ENCODE peak calls at places on chromosomes 13 and 19, in eight cellular contexts. L is CD8-positive, alpha-beta T cell; M is Peyer's patch; P is brain microvascular endothelial cell; E is lung; Q is A549; N is uterus; V is tibial artery. I is an unnamed sample.
A peak's percentile ranks its signal among the peaks of the same experiment; 100 is the strongest.

GRCh38 chr19:46192990-46193650 is 36.4 kb upstream of the IGFL1 start:
- DNase-seq in E (no peak), Q (peak; percentile 84), P (peak; percentile 79), L (peak; percentile 13), V (no peak), N (no peak), M (no peak), I (no peak)

GRCh38 chr19:30677702-30678101 is 305.5 kb downstream of the ZNF536 start:
- DNase-seq in P (no peak), N (no peak), V (no peak), M (no peak), Q (no peak), L (no peak), E (no peak), I (no peak)

GRCh38 chr19:49415102-49415809 is 8.0 kb downstream of the PTH2 start:
- DNase-seq in V (no peak), P (peak; percentile 21), M (no peak), N (no peak), L (no peak), E (no peak), Q (no peak), I (no peak)

GRCh38 chr13:72920097-72920496 is 138.2 kb downstream of the PIBF1 start:
- DNase-seq in P (no peak), Q (no peak), E (no peak), M (no peak), N (no peak), V (no peak), L (no peak), I (no peak)

GRCh38 chr13:51479199-51479523 is 26.3 kb upstream of the INTS6 start:
- DNase-seq in V (no peak), M (no peak), P (no peak), Q (no peak), N (no peak), L (no peak), E (no peak), I (no peak)

GRCh38 chr13:51816604-51817254 is 12.8 kb upstream of the DHRS12 start:
- DNase-seq in M (no peak), P (no peak), E (no peak), N (no peak), L (no peak), Q (peak; percentile 40), V (no peak), I (no peak)

GRCh38 chr19:10744848-10745293 is 27.0 kb downstream of the DNM2 start:
- DNase-seq in M (peak; percentile 80), Q (no peak), N (no peak), L (no peak), P (no peak), E (no peak), V (no peak), I (no peak)

GRCh38 chr19:23999821-24000610 is 85.3 kb downstream of the ZNF726 start:
- DNase-seq in M (no peak), P (no peak), E (no peak), N (no peak), L (no peak), Q (no peak), V (no peak), I (no peak)

GRCh38 chr13:39035204-39035603 is 2.7 kb downstream of the PROSER1 start:
- DNase-seq in P (no peak), E (no peak), M (no peak), Q (no peak), N (no peak), V (no peak), L (no peak), I (no peak)

GRCh38 chr13:24038405-24038804 is 122.1 kb upstream of the SPATA13 start:
- DNase-seq in P (peak; percentile 53), V (no peak), M (no peak), E (peak; percentile 25), Q (no peak), L (peak; percentile 18), N (no peak), I (no peak)

GRCh38 chr19:48967346-48968178 is 2.5 kb downstream of the FTL start:
- DNase-seq in N (no peak), P (no peak), E (peak; percentile 55), V (peak; percentile 80), M (no peak), Q (peak; percentile 92), L (no peak), I (no peak)

GRCh38 chr19:39110263-39110967 is 15.2 kb upstream of the PAK4 start:
- DNase-seq in Q (peak; percentile 72), E (peak; percentile 47), V (no peak), L (peak; percentile 83), P (no peak), M (peak; percentile 72), N (no peak), I (no peak)

GRCh38 chr13:32165791-32166190 is 134.2 kb downstream of the FRY start:
- DNase-seq in N (no peak), L (no peak), Q (no peak), V (peak; percentile 90), M (no peak), E (no peak), P (no peak), I (peak; percentile 78)

GRCh38 chr19:17125052-17125727 is 49.6 kb downstream of the MYO9B start:
- DNase-seq in Q (no peak), N (no peak), P (peak; percentile 18), M (no peak), L (no peak), E (no peak), V (no peak), I (no peak)

GRCh38 chr13:37109080-37109678 is 3.7 kb upstream of the CSNK1A1L start:
- DNase-seq in N (no peak), E (no peak), Q (peak; percentile 1), P (peak; percentile 68), L (no peak), M (no peak), V (no peak), I (no peak)

GRCh38 chr13:32537580-32538233 is 888 bp downstream of the N4BP2L2 start:
- DNase-seq in P (no peak), N (peak; percentile 27), Q (peak; percentile 8), L (peak; percentile 28), V (peak; percentile 73), M (peak; percentile 56), E (no peak), I (peak; percentile 74)

GRCh38 chr13:45875951-45876350 is 24.4 kb upstream of the SIAH3 start:
- DNase-seq in Q (no peak), L (no peak), N (no peak), M (no peak), E (no peak), V (no peak), P (no peak), I (no peak)

GRCh38 chr13:35514801-35515502 is 38.5 kb upstream of the MAB21L1 start:
- DNase-seq in L (no peak), P (no peak), M (no peak), Q (no peak), N (no peak), V (no peak), E (no peak), I (no peak)

GRCh38 chr19:4124638-4125037 is 716 bp upstream of the MAP2K2 start:
- DNase-seq in M (no peak), E (no peak), L (no peak), P (no peak), Q (no peak), N (no peak), V (no peak), I (no peak)
- H3K27ac ChIP-seq in M (peak overlapping the region; percentile 53), E (peak overlapping the region; percentile 6), L (peak overlapping the region; percentile 52), P (no peak overlapping the region), Q (peak overlapping the region; percentile 88), N (peak overlapping the region; percentile 81), V (no peak overlapping the region), I (no peak overlapping the region)

GRCh38 chr19:15628236-15629002 is 12.3 kb upstream of the CYP4F3 start:
- DNase-seq in N (no peak), V (no peak), Q (no peak), L (no peak), M (no peak), P (no peak), E (no peak), I (peak; percentile 57)
- H3K4me3 ChIP-seq in N (no peak overlapping the region), V (no peak overlapping the region), Q (no peak overlapping the region), L (no peak overlapping the region), M (no peak overlapping the region), P (no peak overlapping the region), E (no peak overlapping the region), I (no peak overlapping the region)

GRCh38 chr19:3491396-3492119 is 8.3 kb upstream of the SMIM44 start:
- DNase-seq in Q (no peak), M (no peak), V (no peak), L (no peak), E (no peak), N (no peak), P (no peak), I (no peak)
- H3K27ac ChIP-seq in Q (no peak overlapping the region), M (no peak overlapping the region), V (no peak overlapping the region), L (no peak overlapping the region), E (no peak overlapping the region), N (no peak overlapping the region), P (no peak overlapping the region), I (no peak overlapping the region)

DNA sequence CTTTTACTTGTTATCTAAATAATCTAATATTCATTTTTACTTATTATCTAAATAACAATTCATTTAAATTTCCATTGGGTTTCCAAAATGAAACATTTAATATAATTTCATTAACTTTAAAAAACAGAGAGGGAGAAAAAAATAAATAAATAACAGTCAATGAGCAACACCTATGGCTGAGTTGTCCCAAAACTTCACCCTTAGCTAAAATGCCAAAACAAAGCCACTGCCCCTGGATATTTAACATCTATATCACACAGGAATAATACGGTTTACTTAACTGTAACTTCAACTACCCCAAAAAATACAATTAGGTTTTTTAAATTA is 570 bp downstream of the ELF1 start:
- DNase-seq in E (no peak), P (no peak), V (no peak), N (no peak), M (no peak), Q (no peak), L (no peak), I (no peak)
- H3K4me3 ChIP-seq in E (no peak overlapping the region), P (no peak overlapping the region), V (peak overlapping the region; percentile 15), N (peak overlapping the region; percentile 25), M (peak overlapping the region; percentile 51), Q (peak overlapping the region; percentile 54), L (peak overlapping the region; percentile 56), I (peak overlapping the region; percentile 36)

DNA sequence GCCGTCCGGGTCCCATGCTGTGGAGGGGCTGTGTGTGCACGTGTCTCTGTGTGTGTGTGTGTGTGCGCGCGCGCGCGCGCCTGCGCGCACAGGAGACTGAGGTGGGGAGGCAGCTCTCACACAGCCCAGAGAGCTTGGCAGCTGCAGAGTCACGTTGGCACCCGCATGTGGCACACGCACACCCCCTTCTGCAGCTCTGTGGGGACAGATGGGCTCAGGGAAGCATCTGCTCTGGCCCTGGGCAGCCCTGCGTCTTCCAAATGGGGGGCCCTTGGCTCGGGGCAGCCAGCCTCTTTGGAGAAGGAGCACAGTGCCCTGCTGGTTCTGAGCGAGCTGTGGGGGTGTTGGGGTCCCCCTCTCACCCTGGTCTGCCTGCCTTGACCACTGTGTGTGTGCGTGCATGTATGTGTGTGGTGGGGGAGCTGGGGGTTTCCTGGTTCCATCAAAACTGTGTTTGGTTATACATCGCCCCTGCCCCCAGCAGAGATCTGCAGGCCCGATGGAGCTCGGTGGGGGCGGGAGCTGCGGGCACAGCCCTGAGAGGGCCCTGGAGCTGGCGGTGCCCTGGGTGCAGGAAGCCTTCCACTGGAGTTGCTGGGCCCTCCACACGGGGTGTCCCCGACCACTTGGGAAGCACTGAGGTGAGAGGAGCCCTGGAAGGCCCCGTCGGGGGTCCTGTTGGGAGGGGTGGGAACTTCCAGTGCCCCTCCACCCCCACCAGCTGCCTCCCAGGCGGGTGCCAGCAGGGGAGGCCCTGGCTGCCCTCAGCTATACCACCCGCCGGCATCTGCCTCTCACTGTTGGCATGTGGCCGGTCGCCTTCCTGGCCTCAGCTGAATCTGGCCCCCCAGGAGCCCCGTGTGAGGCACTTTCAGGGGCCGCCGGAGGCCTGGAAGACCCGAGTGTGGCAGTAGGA is 67.2 kb downstream of the KDM4B start:
- DNase-seq in V (no peak), P (no peak), N (no peak), L (no peak), E (no peak), M (no peak), Q (no peak), I (no peak)
- H3K27ac ChIP-seq in V (peak overlapping the region; percentile 38), P (no peak overlapping the region), N (no peak overlapping the region), L (no peak overlapping the region), E (no peak overlapping the region), M (no peak overlapping the region), Q (no peak overlapping the region), I (peak overlapping the region; percentile 63)

I was measured in coronary artery.